ENCODE peak calls at places on chromosomes 11 and 22, in eight cellular contexts. One of them, this sample, is unnamed.

GRCh38 chr11:10727259-10727851 is 23.7 kb upstream of the CTR9 start:
- DNase-seq in uterus: peak; percentile 83
- DNase-seq in body of pancreas: no peak
- DNase-seq in HAP-1: no peak
- DNase-seq in SK-N-SH: no peak
- DNase-seq in fibroblast of the aortic adventitia: no peak
- DNase-seq in fibroblast of lung: peak; percentile 28
- DNase-seq in kidney epithelial cell: no peak
- DNase-seq in this sample: no peak

GRCh38 chr22:29998627-29999026 is 81.6 kb upstream of the HORMAD2 start:
- DNase-seq in uterus: no peak
- DNase-seq in body of pancreas: no peak
- DNase-seq in HAP-1: peak; percentile 39
- DNase-seq in SK-N-SH: no peak
- DNase-seq in fibroblast of the aortic adventitia: peak; percentile 40
- DNase-seq in fibroblast of lung: no peak
- DNase-seq in kidney epithelial cell: no peak
- DNase-seq in this sample: no peak

GRCh38 chr11:75508051-75508561 is 17.6 kb downstream of the GDPD5 start:
- DNase-seq in uterus: no peak
- DNase-seq in body of pancreas: no peak
- DNase-seq in HAP-1: no peak
- DNase-seq in SK-N-SH: peak; percentile 52
- DNase-seq in fibroblast of the aortic adventitia: no peak
- DNase-seq in fibroblast of lung: no peak
- DNase-seq in kidney epithelial cell: no peak
- DNase-seq in this sample: no peak

GRCh38 chr11:69657456-69657910 is 16.5 kb downstream of the CCND1 start:
- DNase-seq in uterus: no peak
- DNase-seq in body of pancreas: no peak
- DNase-seq in HAP-1: no peak
- DNase-seq in SK-N-SH: peak; percentile 37
- DNase-seq in fibroblast of the aortic adventitia: no peak
- DNase-seq in fibroblast of lung: no peak
- DNase-seq in kidney epithelial cell: no peak
- DNase-seq in this sample: peak; percentile 77

GRCh38 chr11:63165710-63166310 is 21.8 kb upstream of the SLC22A24 start:
- DNase-seq in uterus: no peak
- DNase-seq in body of pancreas: peak; percentile 42
- DNase-seq in HAP-1: no peak
- DNase-seq in SK-N-SH: no peak
- DNase-seq in fibroblast of the aortic adventitia: no peak
- DNase-seq in fibroblast of lung: no peak
- DNase-seq in kidney epithelial cell: no peak
- DNase-seq in this sample: no peak

GRCh38 chr11:69715446-69715845 is 11.6 kb upstream of the FGF19 start:
- DNase-seq in uterus: no peak
- DNase-seq in body of pancreas: no peak
- DNase-seq in HAP-1: no peak
- DNase-seq in SK-N-SH: no peak
- DNase-seq in fibroblast of the aortic adventitia: no peak
- DNase-seq in fibroblast of lung: no peak
- DNase-seq in kidney epithelial cell: no peak
- DNase-seq in this sample: no peak

GRCh38 chr11:118010738-118011461 is 24.7 kb downstream of the IL10RA start:
- DNase-seq in uterus: no peak
- DNase-seq in body of pancreas: no peak
- DNase-seq in HAP-1: no peak
- DNase-seq in SK-N-SH: no peak
- DNase-seq in fibroblast of the aortic adventitia: no peak
- DNase-seq in fibroblast of lung: no peak
- DNase-seq in kidney epithelial cell: no peak
- DNase-seq in this sample: no peak

GRCh38 chr11:44564198-44564597 is 1.3 kb upstream of the CD82 start:
- DNase-seq in uterus: peak; percentile 44
- DNase-seq in body of pancreas: peak; percentile 44
- DNase-seq in HAP-1: no peak
- DNase-seq in SK-N-SH: no peak
- DNase-seq in fibroblast of the aortic adventitia: no peak
- DNase-seq in fibroblast of lung: no peak
- DNase-seq in kidney epithelial cell: no peak
- DNase-seq in this sample: no peak

GRCh38 chr11:9461068-9461759 is 402 bp downstream of the ZNF143 start:
- DNase-seq in uterus: peak; percentile 89
- DNase-seq in body of pancreas: peak; percentile 84
- DNase-seq in HAP-1: peak; percentile 87
- DNase-seq in SK-N-SH: peak; percentile 90
- DNase-seq in fibroblast of the aortic adventitia: peak; percentile 92
- DNase-seq in fibroblast of lung: peak; percentile 93
- DNase-seq in kidney epithelial cell: no peak
- DNase-seq in this sample: peak; percentile 97

GRCh38 chr11:1750840-1751520 is 585 bp upstream of the IFITM10 start:
- DNase-seq in uterus: no peak
- DNase-seq in body of pancreas: no peak
- DNase-seq in HAP-1: no peak
- DNase-seq in SK-N-SH: peak; percentile 44
- DNase-seq in fibroblast of the aortic adventitia: no peak
- DNase-seq in fibroblast of lung: no peak
- DNase-seq in kidney epithelial cell: no peak
- DNase-seq in this sample: no peak

GRCh38 chr11:2904153-2905052 is 18.8 kb upstream of the CDKN1C start:
- DNase-seq in uterus: no peak
- DNase-seq in body of pancreas: no peak
- DNase-seq in HAP-1: no peak
- DNase-seq in SK-N-SH: no peak
- DNase-seq in fibroblast of the aortic adventitia: peak; percentile 28
- DNase-seq in fibroblast of lung: no peak
- DNase-seq in kidney epithelial cell: no peak
- DNase-seq in this sample: no peak

GRCh38 chr11:10261821-10262220 is 32.2 kb downstream of the SBF2 start:
- DNase-seq in uterus: no peak
- DNase-seq in body of pancreas: no peak
- DNase-seq in HAP-1: no peak
- DNase-seq in SK-N-SH: no peak
- DNase-seq in fibroblast of the aortic adventitia: no peak
- DNase-seq in fibroblast of lung: peak; percentile 17
- DNase-seq in kidney epithelial cell: no peak
- DNase-seq in this sample: no peak

GRCh38 chr11:89381094-89381493 is 110.1 kb downstream of the NOX4 start:
- DNase-seq in uterus: peak; percentile 20
- DNase-seq in body of pancreas: no peak
- DNase-seq in HAP-1: no peak
- DNase-seq in SK-N-SH: no peak
- DNase-seq in fibroblast of the aortic adventitia: peak; percentile 95
- DNase-seq in fibroblast of lung: peak; percentile 82
- DNase-seq in kidney epithelial cell: peak; percentile 94
- DNase-seq in this sample: no peak

GRCh38 chr11:69003301-69003865 is 9.7 kb downstream of the MRGPRF start:
- DNase-seq in uterus: peak; percentile 14
- DNase-seq in body of pancreas: no peak
- DNase-seq in HAP-1: no peak
- DNase-seq in SK-N-SH: no peak
- DNase-seq in fibroblast of the aortic adventitia: no peak
- DNase-seq in fibroblast of lung: no peak
- DNase-seq in kidney epithelial cell: no peak
- DNase-seq in this sample: no peak

GRCh38 chr11:12090061-12090572 is 20.3 kb upstream of the MICAL2 start:
- DNase-seq in uterus: no peak
- DNase-seq in body of pancreas: no peak
- DNase-seq in HAP-1: no peak
- DNase-seq in SK-N-SH: no peak
- DNase-seq in fibroblast of the aortic adventitia: peak; percentile 69
- DNase-seq in fibroblast of lung: peak; percentile 58
- DNase-seq in kidney epithelial cell: no peak
- DNase-seq in this sample: no peak

GRCh38 chr11:116420770-116421528 is 351.8 kb downstream of the BUD13 start:
- DNase-seq in uterus: no peak
- DNase-seq in body of pancreas: no peak
- DNase-seq in HAP-1: no peak
- DNase-seq in SK-N-SH: no peak
- DNase-seq in fibroblast of the aortic adventitia: no peak
- DNase-seq in fibroblast of lung: no peak
- DNase-seq in kidney epithelial cell: no peak
- DNase-seq in this sample: no peak

GRCh38 chr11:121446752-121447156 is 5.4 kb upstream of the SORL1 start:
- DNase-seq in uterus: no peak
- DNase-seq in body of pancreas: no peak
- DNase-seq in HAP-1: no peak
- DNase-seq in SK-N-SH: peak; percentile 67
- DNase-seq in fibroblast of the aortic adventitia: peak; percentile 21
- DNase-seq in fibroblast of lung: peak; percentile 34
- DNase-seq in kidney epithelial cell: no peak
- DNase-seq in this sample: no peak

DNA sequence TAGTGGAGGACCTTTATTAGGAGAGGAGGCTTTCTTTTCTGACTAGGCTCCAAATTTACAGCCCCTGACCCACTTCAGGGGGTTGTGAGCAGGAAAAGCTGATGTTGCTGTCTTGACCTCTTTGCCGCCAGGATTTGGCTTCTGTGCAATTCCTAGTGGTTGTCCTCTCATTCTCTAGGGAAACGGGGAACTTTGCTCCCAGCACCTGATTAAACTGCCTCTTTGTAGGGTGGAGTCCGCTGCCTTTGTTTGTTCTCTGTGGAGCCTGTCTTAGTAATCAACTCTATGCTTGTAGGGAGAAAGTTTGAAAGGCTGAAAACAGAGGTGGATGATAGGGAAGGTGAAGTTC is 16.3 kb downstream of the CTNND1 start:
- DNase-seq in uterus: no peak
- DNase-seq in body of pancreas: peak; percentile 46
- DNase-seq in HAP-1: no peak
- DNase-seq in SK-N-SH: no peak
- DNase-seq in fibroblast of the aortic adventitia: no peak
- DNase-seq in fibroblast of lung: no peak
- DNase-seq in kidney epithelial cell: no peak
- DNase-seq in this sample: no peak
- H3K4me3 ChIP-seq in uterus: no peak overlapping the region
- H3K4me3 ChIP-seq in body of pancreas: no peak overlapping the region
- H3K4me3 ChIP-seq in HAP-1: no peak overlapping the region
- H3K4me3 ChIP-seq in SK-N-SH: peak overlapping the region; percentile 19
- H3K4me3 ChIP-seq in fibroblast of the aortic adventitia: peak overlapping the region; percentile 47
- H3K4me3 ChIP-seq in fibroblast of lung: no peak overlapping the region
- H3K4me3 ChIP-seq in kidney epithelial cell: no peak overlapping the region
- H3K4me3 ChIP-seq in this sample: no peak overlapping the region

GRCh38 chr22:36606114-36606513 is 77.1 kb upstream of the EIF3D start:
- DNase-seq in uterus: no peak
- DNase-seq in body of pancreas: peak; percentile 43
- DNase-seq in HAP-1: no peak
- DNase-seq in SK-N-SH: no peak
- DNase-seq in fibroblast of the aortic adventitia: no peak
- DNase-seq in fibroblast of lung: no peak
- DNase-seq in kidney epithelial cell: no peak
- DNase-seq in this sample: no peak

GRCh38 chr22:36610567-36610966 is 81.6 kb upstream of the EIF3D start:
- DNase-seq in uterus: no peak
- DNase-seq in body of pancreas: peak; percentile 38
- DNase-seq in HAP-1: no peak
- DNase-seq in SK-N-SH: no peak
- DNase-seq in fibroblast of the aortic adventitia: no peak
- DNase-seq in fibroblast of lung: no peak
- DNase-seq in kidney epithelial cell: no peak
- DNase-seq in this sample: no peak

GRCh38 chr22:36610056-36610455 is 81.1 kb upstream of the EIF3D start:
- DNase-seq in uterus: no peak
- DNase-seq in body of pancreas: no peak
- DNase-seq in HAP-1: no peak
- DNase-seq in SK-N-SH: no peak
- DNase-seq in fibroblast of the aortic adventitia: no peak
- DNase-seq in fibroblast of lung: no peak
- DNase-seq in kidney epithelial cell: no peak
- DNase-seq in this sample: no peak

GRCh38 chr22:36608987-36609386 is 80.0 kb upstream of the EIF3D start:
- DNase-seq in uterus: no peak
- DNase-seq in body of pancreas: no peak
- DNase-seq in HAP-1: no peak
- DNase-seq in SK-N-SH: no peak
- DNase-seq in fibroblast of the aortic adventitia: no peak
- DNase-seq in fibroblast of lung: no peak
- DNase-seq in kidney epithelial cell: no peak
- DNase-seq in this sample: no peak

GRCh38 chr22:36606659-36607058 is 77.7 kb upstream of the EIF3D start:
- DNase-seq in uterus: no peak
- DNase-seq in body of pancreas: no peak
- DNase-seq in HAP-1: no peak
- DNase-seq in SK-N-SH: no peak
- DNase-seq in fibroblast of the aortic adventitia: no peak
- DNase-seq in fibroblast of lung: no peak
- DNase-seq in kidney epithelial cell: no peak
- DNase-seq in this sample: no peak
- H3K4me3 ChIP-seq in uterus: no peak overlapping the region
- H3K4me3 ChIP-seq in body of pancreas: no peak overlapping the region
- H3K4me3 ChIP-seq in HAP-1: no peak overlapping the region
- H3K4me3 ChIP-seq in SK-N-SH: no peak overlapping the region
- H3K4me3 ChIP-seq in fibroblast of the aortic adventitia: no peak overlapping the region
- H3K4me3 ChIP-seq in fibroblast of lung: no peak overlapping the region
- H3K4me3 ChIP-seq in kidney epithelial cell: no peak overlapping the region
- H3K4me3 ChIP-seq in this sample: no peak overlapping the region

GRCh38 chr11:83475741-83476140 is 189.6 kb upstream of the CCDC90B start:
- DNase-seq in uterus: no peak
- DNase-seq in body of pancreas: no peak
- DNase-seq in HAP-1: no peak
- DNase-seq in SK-N-SH: no peak
- DNase-seq in fibroblast of the aortic adventitia: no peak
- DNase-seq in fibroblast of lung: no peak
- DNase-seq in kidney epithelial cell: no peak
- DNase-seq in this sample: no peak
- H3K4me3 ChIP-seq in uterus: no peak overlapping the region
- H3K4me3 ChIP-seq in body of pancreas: no peak overlapping the region
- H3K4me3 ChIP-seq in HAP-1: no peak overlapping the region
- H3K4me3 ChIP-seq in SK-N-SH: no peak overlapping the region
- H3K4me3 ChIP-seq in fibroblast of the aortic adventitia: no peak overlapping the region
- H3K4me3 ChIP-seq in fibroblast of lung: no peak overlapping the region
- H3K4me3 ChIP-seq in kidney epithelial cell: no peak overlapping the region
- H3K4me3 ChIP-seq in this sample: no peak overlapping the region

DNA sequence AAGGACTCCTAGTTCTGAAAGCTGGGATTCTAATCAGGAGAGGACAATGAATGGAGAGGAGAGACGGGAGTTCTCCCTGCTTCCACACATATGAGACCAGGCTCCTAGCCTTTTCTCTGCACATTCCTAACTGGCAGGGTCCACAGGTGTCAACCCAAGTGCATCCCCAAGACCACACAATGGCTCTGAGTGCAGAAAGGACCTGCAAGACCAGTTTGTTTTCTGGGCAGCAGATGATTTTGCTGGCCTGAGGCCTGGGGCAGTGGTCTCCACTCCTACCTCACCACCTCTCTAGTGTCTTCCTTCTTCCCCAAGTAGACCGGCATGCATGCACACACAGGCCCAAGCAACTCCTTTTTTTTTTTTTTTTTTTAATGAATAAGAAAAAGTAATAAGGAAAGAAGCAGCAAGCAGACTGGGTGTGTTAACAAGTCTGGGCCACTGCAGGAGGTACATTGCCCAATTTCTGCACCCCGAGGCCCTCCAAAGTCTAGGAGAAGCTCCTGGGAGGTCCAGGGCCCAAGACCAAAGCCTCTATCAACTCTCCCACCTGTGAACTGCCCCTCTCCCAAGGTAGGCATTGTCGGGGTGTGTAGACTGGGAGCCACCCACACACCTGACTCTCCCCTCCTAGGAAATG is 1.2 kb upstream of the TSKU start:
- DNase-seq in uterus: no peak
- DNase-seq in body of pancreas: no peak
- DNase-seq in HAP-1: no peak
- DNase-seq in SK-N-SH: no peak
- DNase-seq in fibroblast of the aortic adventitia: no peak
- DNase-seq in fibroblast of lung: no peak
- DNase-seq in kidney epithelial cell: no peak
- DNase-seq in this sample: no peak
- H3K4me3 ChIP-seq in uterus: peak overlapping the region; percentile 58
- H3K4me3 ChIP-seq in body of pancreas: no peak overlapping the region
- H3K4me3 ChIP-seq in HAP-1: peak overlapping the region; percentile 89
- H3K4me3 ChIP-seq in SK-N-SH: peak overlapping the region; percentile 93
- H3K4me3 ChIP-seq in fibroblast of the aortic adventitia: peak overlapping the region; percentile 70
- H3K4me3 ChIP-seq in fibroblast of lung: peak overlapping the region; percentile 7
- H3K4me3 ChIP-seq in kidney epithelial cell: peak overlapping the region; percentile 97
- H3K4me3 ChIP-seq in this sample: no peak overlapping the region

This sample was measured in lower leg skin.